ENCODE peak calls at places on chromosomes 16 and 17, in five cellular contexts. T is HAP-1; I is T-cell; J is left lung; B is activated T-cell treated with anti-CD3 and anti-CD28 coated beads, Interleukin-2, amount 50 U/mL, for 1 hour. Y is an unnamed sample.

GRCh38 chr17:81066072-81066471 is 31.1 kb downstream of the BAIAP2 start:
- DNase-seq in T (no peak), I (no peak), J (no peak), B (no peak), Y (no peak)

GRCh38 chr17:65925606-65926307 is 266.2 kb downstream of the CEP112 start:
- DNase-seq in T (no peak), I (no peak), J (no peak), B (no peak), Y (no peak)

GRCh38 chr16:66751135-66751991 is at the start of gene DYNC1LI2:
- DNase-seq in T (peak), I (peak), J (peak), B (peak), Y (peak)

GRCh38 chr17:50884354-50885311 is 18.5 kb upstream of the TOB1 start:
- DNase-seq in T (no peak), I (no peak), J (no peak), B (no peak), Y (no peak)

GRCh38 chr17:40419559-40420331 is 2.0 kb upstream of the TOP2A start:
- DNase-seq in T (no peak), I (no peak), J (no peak), B (no peak), Y (no peak)

GRCh38 chr17:39152134-39152884 is 872 bp upstream of the PLXDC1 start:
- DNase-seq in T (peak), I (no peak), J (no peak), B (peak), Y (peak)

GRCh38 chr17:34895388-34895787 is 65.9 kb downstream of the CCT6B start:
- DNase-seq in T (no peak), I (no peak), J (no peak), B (no peak), Y (peak)

GRCh38 chr16:57801856-57802634 is at the start of gene KIFC3:
- DNase-seq in T (peak), I (peak), J (peak), B (peak), Y (peak)

GRCh38 chr16:49773534-49774486 is 82.1 kb downstream of the ZNF423 start:
- DNase-seq in T (no peak), I (no peak), J (no peak), B (no peak), Y (no peak)

GRCh38 chr17:38674013-38674748 is 576 bp downstream of the EPOP start:
- DNase-seq in T (peak), I (no peak), J (no peak), B (peak), Y (no peak)

GRCh38 chr17:67285360-67285759 is 40.4 kb upstream of the HELZ start:
- DNase-seq in T (no peak), I (no peak), J (no peak), B (no peak), Y (no peak)

GRCh38 chr17:18966831-18967624 is 15.1 kb downstream of the SLC5A10 start:
- DNase-seq in T (no peak), I (no peak), J (no peak), B (no peak), Y (peak)

GRCh38 chr17:19645608-19646250 is 2.8 kb upstream of the ALDH3A2 start:
- DNase-seq in T (peak), I (peak), J (no peak), B (peak), Y (peak)

GRCh38 chr17:76841776-76842405 is 26.3 kb upstream of the MGAT5B start:
- DNase-seq in T (peak), I (no peak), J (no peak), B (no peak), Y (peak)

GRCh38 chr17:17827826-17828621 is 8.8 kb downstream of the SREBF1 start:
- DNase-seq in T (no peak), I (no peak), J (no peak), B (no peak), Y (no peak)

GRCh38 chr17:50863221-50863843 is 2.8 kb downstream of the TOB1 start:
- DNase-seq in T (peak), I (peak), J (peak), B (no peak), Y (peak)

GRCh38 chr16:47725188-47725695 is 264.1 kb downstream of the PHKB start:
- DNase-seq in T (no peak), I (no peak), J (no peak), B (no peak), Y (no peak)

GRCh38 chr16:31008154-31008950 is 2.1 kb downstream of the STX1B start:
- DNase-seq in T (no peak), I (no peak), J (no peak), B (no peak), Y (no peak)

GRCh38 chr16:8956265-8957060 is 7.2 kb downstream of the USP7 start:
- DNase-seq in T (no peak), I (no peak), J (no peak), B (no peak), Y (no peak)

GRCh38 chr17:61415374-61416210 is 15.9 kb downstream of the TBX2 start:
- DNase-seq in T (no peak), I (no peak), J (peak), B (no peak), Y (no peak)

GRCh38 chr16:177981-178676 is 1.6 kb downstream of the HBA1 start:
- DNase-seq in T (no peak), I (no peak), J (no peak), B (no peak), Y (no peak)

GRCh38 chr16:16171332-16171919 is 51.9 kb downstream of the ABCC6 start:
- DNase-seq in T (no peak), I (no peak), J (no peak), B (no peak), Y (no peak)

GRCh38 chr16:49757744-49758069 is 98.2 kb downstream of the ZNF423 start:
- DNase-seq in T (peak), I (no peak), J (no peak), B (no peak), Y (peak)

GRCh38 chr17:61221597-61222471 is 177.8 kb upstream of the TBX2 start:
- DNase-seq in T (no peak), I (no peak), J (no peak), B (no peak), Y (no peak)

GRCh38 chr17:74759243-74759801 is 10.9 kb downstream of the NHERF1 start:
- DNase-seq in T (no peak), I (peak), J (no peak), B (peak), Y (no peak)

GRCh38 chr17:77750427-77751043 is 208.0 kb upstream of the TNRC6C start:
- DNase-seq in T (no peak), I (no peak), J (no peak), B (no peak), Y (no peak)

GRCh38 chr16:28218109-28218508 is 6.3 kb upstream of the XPO6 start:
- DNase-seq in T (peak), I (peak), J (peak), B (peak), Y (peak)

GRCh38 chr16:10868562-10869469 is 8.2 kb upstream of the CIITA start:
- DNase-seq in T (no peak), I (no peak), J (peak), B (no peak), Y (no peak)

GRCh38 chr17:282000-282911 is 70.4 kb downstream of the RPH3AL start:
- DNase-seq in T (peak), I (no peak), J (no peak), B (no peak), Y (no peak)

GRCh38 chr16:72875291-72876036 is 172.5 kb downstream of the ZFHX3 start:
- DNase-seq in T (peak), I (no peak), J (no peak), B (no peak), Y (no peak)

GRCh38 chr17:47711366-47712099 is 17.6 kb downstream of the TBKBP1 start:
- DNase-seq in T (no peak), I (no peak), J (no peak), B (no peak), Y (no peak)

GRCh38 chr17:5110816-5111215 is 862 bp downstream of the ZNF232 start:
- DNase-seq in T (no peak), I (no peak), J (no peak), B (no peak), Y (no peak)

GRCh38 chr17:32103476-32104113 is 38.7 kb upstream of the RHOT1 start:
- DNase-seq in T (no peak), I (no peak), J (no peak), B (no peak), Y (no peak)

GRCh38 chr17:82407255-82407654 is 10.9 kb upstream of the HEXD start:
- DNase-seq in T (no peak), I (no peak), J (no peak), B (no peak), Y (no peak)

GRCh38 chr17:16243811-16244567 is 27.0 kb downstream of the PIGL start:
- DNase-seq in T (no peak), I (no peak), J (no peak), B (no peak), Y (no peak)

GRCh38 chr17:74431568-74432483 is at the start of gene GPRC5C:
- DNase-seq in T (peak), I (peak), J (peak), B (peak), Y (peak)

GRCh38 chr16:12590409-12590808 is 213.3 kb downstream of the CPPED1 start:
- DNase-seq in T (no peak), I (no peak), J (no peak), B (no peak), Y (no peak)

GRCh38 chr16:85157813-85158701 is 45.8 kb upstream of the CIBAR2 start:
- DNase-seq in T (no peak), I (peak), J (no peak), B (peak), Y (peak)

GRCh38 chr16:24995469-24995868 is 19.7 kb downstream of the ARHGAP17 start:
- DNase-seq in T (no peak), I (no peak), J (no peak), B (no peak), Y (peak)

GRCh38 chr16:72783716-72784320 is 264.1 kb downstream of the ZFHX3 start:
- DNase-seq in T (no peak), I (no peak), J (no peak), B (no peak), Y (no peak)